ENCODE peak calls at places on chromosomes 5 and 9, in four cellular contexts. One of them, this sample, is unnamed.

GRCh38 chr5:89071101-89071940 is 188.3 kb upstream of the MEF2C start:
- DNase-seq in aorta: no peak
- DNase-seq in body of pancreas: no peak
- DNase-seq in CD8-positive, alpha-beta T cell: no peak
- DNase-seq in this sample: no peak

GRCh38 chr5:41270423-41271251 is 57.3 kb upstream of the C6 start:
- DNase-seq in CD8-positive, alpha-beta T cell: no peak
- DNase-seq in aorta: no peak
- DNase-seq in body of pancreas: peak
- DNase-seq in this sample: peak

GRCh38 chr5:120808135-120808534 is 344.0 kb downstream of the PRR16 start:
- DNase-seq in aorta: no peak
- DNase-seq in body of pancreas: no peak
- DNase-seq in CD8-positive, alpha-beta T cell: no peak
- DNase-seq in this sample: no peak

GRCh38 chr5:127943061-127943371 is 140.6 kb upstream of the SLC12A2 start:
- DNase-seq in aorta: no peak
- DNase-seq in body of pancreas: no peak
- DNase-seq in CD8-positive, alpha-beta T cell: no peak
- DNase-seq in this sample: no peak

GRCh38 chr5:111999286-111999685 is 242.3 kb upstream of the NREP start:
- DNase-seq in CD8-positive, alpha-beta T cell: no peak
- DNase-seq in aorta: no peak
- DNase-seq in body of pancreas: no peak
- DNase-seq in this sample: no peak

GRCh38 chr5:68239485-68239884 is 23.9 kb downstream of the PIK3R1 start:
- DNase-seq in body of pancreas: peak
- DNase-seq in aorta: peak
- DNase-seq in CD8-positive, alpha-beta T cell: peak
- DNase-seq in this sample: peak

GRCh38 chr9:133658442-133659431 is 22.6 kb downstream of the DBH start:
- DNase-seq in aorta: no peak
- DNase-seq in body of pancreas: peak
- DNase-seq in CD8-positive, alpha-beta T cell: no peak
- DNase-seq in this sample: peak

GRCh38 chr5:146890073-146890472 is 11.5 kb upstream of the PPP2R2B start:
- DNase-seq in CD8-positive, alpha-beta T cell: no peak
- DNase-seq in body of pancreas: no peak
- DNase-seq in aorta: no peak
- DNase-seq in this sample: no peak

GRCh38 chr5:131986161-131986912 is 25.1 kb downstream of the ACSL6 start:
- DNase-seq in body of pancreas: no peak
- DNase-seq in aorta: peak
- DNase-seq in CD8-positive, alpha-beta T cell: no peak
- DNase-seq in this sample: no peak

GRCh38 chr5:5141625-5142527 is 1.7 kb downstream of the ADAMTS16 start:
- DNase-seq in body of pancreas: peak
- DNase-seq in aorta: no peak
- DNase-seq in CD8-positive, alpha-beta T cell: peak
- DNase-seq in this sample: peak

GRCh38 chr5:132257131-132258101 is at the start of gene PDLIM4:
- DNase-seq in aorta: peak
- DNase-seq in body of pancreas: peak
- DNase-seq in CD8-positive, alpha-beta T cell: no peak
- DNase-seq in this sample: no peak

GRCh38 chr9:12774861-12775367 is at the start of gene LURAP1L:
- DNase-seq in body of pancreas: peak
- DNase-seq in aorta: no peak
- DNase-seq in CD8-positive, alpha-beta T cell: no peak
- DNase-seq in this sample: peak

GRCh38 chr5:52356311-52356918 is 431.3 kb upstream of the ITGA1 start:
- DNase-seq in CD8-positive, alpha-beta T cell: no peak
- DNase-seq in body of pancreas: no peak
- DNase-seq in aorta: no peak
- DNase-seq in this sample: peak

GRCh38 chr5:61330879-61331406 is 1.1 kb upstream of the ZSWIM6 start:
- DNase-seq in CD8-positive, alpha-beta T cell: peak
- DNase-seq in aorta: peak
- DNase-seq in body of pancreas: peak
- DNase-seq in this sample: peak

GRCh38 chr9:136438548-136438908 is 1.1 kb downstream of the INPP5E start:
- DNase-seq in body of pancreas: no peak
- DNase-seq in CD8-positive, alpha-beta T cell: no peak
- DNase-seq in aorta: no peak
- DNase-seq in this sample: peak

GRCh38 chr5:43000198-43000840 is 39.8 kb downstream of the ANXA2R start:
- DNase-seq in aorta: no peak
- DNase-seq in CD8-positive, alpha-beta T cell: no peak
- DNase-seq in body of pancreas: no peak
- DNase-seq in this sample: no peak

GRCh38 chr5:1468247-1468612 is 23.0 kb upstream of the SLC6A3 start:
- DNase-seq in aorta: peak
- DNase-seq in CD8-positive, alpha-beta T cell: peak
- DNase-seq in body of pancreas: peak
- DNase-seq in this sample: peak

GRCh38 chr5:39521098-39521860 is 96.5 kb upstream of the DAB2 start:
- DNase-seq in aorta: no peak
- DNase-seq in CD8-positive, alpha-beta T cell: no peak
- DNase-seq in body of pancreas: no peak
- DNase-seq in this sample: no peak

GRCh38 chr5:91950328-91950727 is 567.2 kb upstream of the ARRDC3 start:
- DNase-seq in CD8-positive, alpha-beta T cell: no peak
- DNase-seq in aorta: no peak
- DNase-seq in body of pancreas: no peak
- DNase-seq in this sample: no peak

GRCh38 chr5:75536694-75537360 is 25.1 kb downstream of the POLK start:
- DNase-seq in body of pancreas: peak
- DNase-seq in aorta: no peak
- DNase-seq in CD8-positive, alpha-beta T cell: no peak
- DNase-seq in this sample: no peak

GRCh38 chr9:126983767-126984166 is 69.2 kb downstream of the RALGPS1 start:
- DNase-seq in body of pancreas: no peak
- DNase-seq in aorta: no peak
- DNase-seq in CD8-positive, alpha-beta T cell: no peak
- DNase-seq in this sample: no peak

GRCh38 chr5:173785421-173785820 is 102.7 kb upstream of the CPEB4 start:
- DNase-seq in body of pancreas: no peak
- DNase-seq in CD8-positive, alpha-beta T cell: no peak
- DNase-seq in aorta: no peak
- DNase-seq in this sample: no peak

GRCh38 chr5:149824115-149824514 is 94.0 kb downstream of the PPARGC1B start:
- DNase-seq in aorta: no peak
- DNase-seq in body of pancreas: no peak
- DNase-seq in CD8-positive, alpha-beta T cell: no peak
- DNase-seq in this sample: no peak

GRCh38 chr9:100911273-100911672 is 117.3 kb upstream of the PLPPR1 start:
- DNase-seq in body of pancreas: no peak
- DNase-seq in CD8-positive, alpha-beta T cell: no peak
- DNase-seq in aorta: no peak
- DNase-seq in this sample: no peak

GRCh38 chr5:62082370-62082778 is 223.6 kb upstream of the KIF2A start:
- DNase-seq in aorta: no peak
- DNase-seq in body of pancreas: no peak
- DNase-seq in CD8-positive, alpha-beta T cell: no peak
- DNase-seq in this sample: no peak

GRCh38 chr5:135220394-135221186 is 178.4 kb downstream of the MACROH2A1 start:
- DNase-seq in aorta: no peak
- DNase-seq in CD8-positive, alpha-beta T cell: peak
- DNase-seq in body of pancreas: no peak
- DNase-seq in this sample: no peak

GRCh38 chr9:77018058-77019009 is 1.1 kb upstream of the FOXB2 start:
- DNase-seq in CD8-positive, alpha-beta T cell: no peak
- DNase-seq in aorta: peak
- DNase-seq in body of pancreas: no peak
- DNase-seq in this sample: no peak

GRCh38 chr5:78758169-78758839 is 109.7 kb upstream of the LHFPL2 start:
- DNase-seq in CD8-positive, alpha-beta T cell: no peak
- DNase-seq in body of pancreas: no peak
- DNase-seq in aorta: no peak
- DNase-seq in this sample: no peak

GRCh38 chr5:109987970-109988369 is 298.2 kb downstream of the MAN2A1 start:
- DNase-seq in body of pancreas: no peak
- DNase-seq in aorta: no peak
- DNase-seq in CD8-positive, alpha-beta T cell: no peak
- DNase-seq in this sample: peak

GRCh38 chr9:17018001-17018491 is 116.8 kb upstream of the CNTLN start:
- DNase-seq in CD8-positive, alpha-beta T cell: no peak
- DNase-seq in aorta: peak
- DNase-seq in body of pancreas: no peak
- DNase-seq in this sample: no peak

GRCh38 chr5:179239256-179240135 is 105.8 kb downstream of the ADAMTS2 start:
- DNase-seq in aorta: peak
- DNase-seq in CD8-positive, alpha-beta T cell: no peak
- DNase-seq in body of pancreas: no peak
- DNase-seq in this sample: no peak

GRCh38 chr5:11715797-11716196 is 188.4 kb downstream of the CTNND2 start:
- DNase-seq in CD8-positive, alpha-beta T cell: no peak
- DNase-seq in body of pancreas: no peak
- DNase-seq in aorta: no peak
- DNase-seq in this sample: no peak

GRCh38 chr5:40409600-40409999 is 270.1 kb upstream of the PTGER4 start:
- DNase-seq in aorta: no peak
- DNase-seq in body of pancreas: peak
- DNase-seq in CD8-positive, alpha-beta T cell: peak
- DNase-seq in this sample: peak

GRCh38 chr5:474826-475661 is 32.1 kb downstream of the EXOC3 start:
- DNase-seq in aorta: peak
- DNase-seq in body of pancreas: no peak
- DNase-seq in CD8-positive, alpha-beta T cell: no peak
- DNase-seq in this sample: no peak

DNA sequence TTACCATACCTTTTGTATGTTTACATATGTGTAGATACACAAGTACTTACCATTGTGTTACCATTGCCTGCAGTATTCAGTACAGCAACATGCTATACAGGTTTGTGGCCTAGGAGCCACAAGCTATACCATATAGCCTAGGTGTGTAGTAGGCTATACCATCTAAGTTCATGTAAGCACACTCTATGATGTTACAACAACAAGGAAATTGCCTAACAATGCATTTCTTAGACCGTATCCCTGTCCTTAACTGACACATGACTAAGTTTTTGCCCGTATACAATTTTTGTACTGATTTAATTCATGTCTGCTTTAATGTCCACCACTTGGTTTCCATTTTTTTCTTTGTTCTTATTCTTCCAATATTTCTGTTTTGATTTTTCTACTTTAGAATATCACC is 18.5 kb downstream of the TNPO1 start:
- DNase-seq in aorta: no peak
- DNase-seq in CD8-positive, alpha-beta T cell: no peak
- DNase-seq in body of pancreas: no peak
- DNase-seq in this sample: no peak
- H3K27ac ChIP-seq in aorta: no peak
- H3K27ac ChIP-seq in CD8-positive, alpha-beta T cell: no peak
- H3K27ac ChIP-seq in body of pancreas: no peak
- H3K27ac ChIP-seq in this sample: no peak

DNA sequence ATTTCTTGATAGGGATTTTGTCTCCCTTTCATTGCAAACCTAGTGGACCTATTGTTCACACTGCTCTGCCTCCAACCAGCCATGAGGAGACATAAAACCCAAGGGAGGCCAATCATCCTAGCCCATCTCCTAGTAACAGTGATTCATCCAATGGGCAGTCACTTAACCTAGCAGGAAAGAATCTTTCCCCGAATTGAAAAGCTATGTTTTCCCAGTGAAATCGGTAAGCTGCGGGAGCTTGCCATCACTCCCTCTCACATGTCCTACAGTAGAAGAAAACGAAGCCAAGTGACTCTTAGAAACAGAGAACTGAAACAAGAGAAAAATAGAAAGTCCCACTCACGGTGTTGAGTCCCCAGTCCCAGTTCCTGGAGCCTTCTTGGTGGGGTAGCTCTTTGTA is 123.3 kb downstream of the SUSD1 start:
- DNase-seq in aorta: no peak
- DNase-seq in body of pancreas: no peak
- DNase-seq in CD8-positive, alpha-beta T cell: no peak
- DNase-seq in this sample: no peak
- H3K27ac ChIP-seq in aorta: no peak
- H3K27ac ChIP-seq in body of pancreas: no peak
- H3K27ac ChIP-seq in CD8-positive, alpha-beta T cell: no peak
- H3K27ac ChIP-seq in this sample: no peak

DNA sequence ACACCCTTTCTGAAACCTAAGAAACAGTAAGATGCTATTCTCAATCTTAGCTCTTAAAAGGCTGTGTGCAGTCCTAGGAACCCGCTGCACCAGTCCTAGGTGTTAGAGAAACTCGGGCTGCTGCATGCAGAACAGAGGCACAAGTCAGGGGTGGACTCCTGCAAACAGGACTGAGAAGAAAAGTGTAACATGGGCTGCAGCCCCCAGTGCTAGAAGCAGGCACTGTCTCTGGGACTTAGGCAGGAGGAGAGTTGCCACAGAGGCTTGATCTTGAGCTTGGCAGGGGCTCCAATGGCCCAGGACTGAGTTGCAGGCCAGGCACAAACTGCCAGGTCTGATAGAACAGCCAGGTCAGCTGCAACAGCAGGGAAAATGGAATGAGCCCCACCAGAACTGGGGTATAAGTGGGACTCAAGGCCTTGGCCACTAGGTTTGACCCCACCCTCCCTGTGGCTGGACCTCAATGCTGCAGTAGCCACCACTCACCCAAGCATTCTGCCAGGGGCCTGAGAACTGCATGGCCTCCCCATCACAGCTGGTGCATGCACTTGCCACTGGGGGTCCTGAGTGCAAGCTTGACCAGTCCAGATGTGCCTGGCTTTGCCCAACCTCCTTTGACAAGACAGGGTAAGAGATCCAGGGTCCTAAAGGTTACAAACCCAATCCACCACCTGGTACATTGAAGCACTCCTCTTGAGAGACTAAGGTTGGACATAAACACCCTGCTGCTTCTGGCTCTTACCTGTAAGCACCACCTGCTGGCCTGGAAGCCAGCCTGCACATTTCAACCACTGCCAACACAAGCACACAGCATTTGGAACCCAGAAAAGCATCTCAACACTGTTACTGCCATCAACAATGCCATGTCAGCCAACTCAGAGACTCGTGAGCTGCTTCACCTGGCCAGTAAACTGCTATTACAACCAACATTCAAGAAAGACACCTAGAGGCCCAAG is 103.3 kb downstream of the FBXL17 start:
- DNase-seq in CD8-positive, alpha-beta T cell: no peak
- DNase-seq in aorta: no peak
- DNase-seq in body of pancreas: no peak
- DNase-seq in this sample: no peak
- H3K27ac ChIP-seq in CD8-positive, alpha-beta T cell: no peak
- H3K27ac ChIP-seq in aorta: no peak
- H3K27ac ChIP-seq in body of pancreas: no peak
- H3K27ac ChIP-seq in this sample: no peak

GRCh38 chr5:50440651-50441478 is at the start of gene EMB:
- DNase-seq in body of pancreas: peak
- DNase-seq in CD8-positive, alpha-beta T cell: peak
- DNase-seq in aorta: peak
- DNase-seq in this sample: peak
- H3K27ac ChIP-seq in body of pancreas: peak
- H3K27ac ChIP-seq in CD8-positive, alpha-beta T cell: peak
- H3K27ac ChIP-seq in aorta: no peak
- H3K27ac ChIP-seq in this sample: peak